ENCODE peak calls at places on chromosomes 4 and X, in five cellular contexts. N is endothelial cell, V is kidney epithelial cell, G is astrocyte of the spinal cord, B is upper lobe of right lung. M is an unnamed sample.

GRCh38 chrX:134679644-134680043 is 21.4 kb upstream of the PLAC1 start:
- DNase-seq in G (no peak), V (no peak), N (no peak), B (no peak), M (no peak)

GRCh38 chr4:185838104-185838452 is 26.1 kb upstream of the SORBS2 start:
- DNase-seq in G (no peak), V (no peak), N (no peak), B (no peak), M (no peak)

GRCh38 chr4:128859887-128860774 is 50.6 kb downstream of the JADE1 start:
- DNase-seq in G (peak), B (no peak), V (no peak), N (no peak), M (no peak)

GRCh38 chr4:112213850-112214249 is 17.7 kb upstream of the AP1AR start:
- DNase-seq in G (peak), B (no peak), V (no peak), N (no peak), M (no peak)

GRCh38 chr4:13088726-13089658 is 395.1 kb downstream of the RAB28 start:
- DNase-seq in N (no peak), V (no peak), G (peak), B (no peak), M (no peak)

GRCh38 chr4:56448301-56448700 is 12.2 kb downstream of the PAICS start:
- DNase-seq in V (no peak), N (no peak), G (no peak), B (no peak), M (no peak)

GRCh38 chr4:97774347-97774989 is 368.8 kb downstream of the STPG2 start:
- DNase-seq in V (no peak), B (no peak), N (no peak), G (no peak), M (no peak)

GRCh38 chr4:183190900-183191527 is 92.0 kb downstream of the WWC2 start:
- DNase-seq in G (no peak), B (no peak), V (no peak), N (no peak), M (no peak)

GRCh38 chr4:1403591-1404572 is 2.4 kb downstream of the NKX1-1 start:
- DNase-seq in B (peak), N (no peak), V (no peak), G (no peak), M (peak)

GRCh38 chrX:51461053-51462050 is 35.0 kb downstream of the NUDT11 start:
- DNase-seq in N (no peak), V (no peak), G (peak), B (no peak), M (no peak)

GRCh38 chr4:44861756-44862155 is 135.4 kb upstream of the GNPDA2 start:
- DNase-seq in B (no peak), G (no peak), N (no peak), V (no peak), M (no peak)

GRCh38 chr4:111633663-111634266 is 511.5 kb upstream of the FAM241A start:
- DNase-seq in G (no peak), B (no peak), V (no peak), N (no peak), M (no peak)

GRCh38 chrX:20527458-20528099 is 260.9 kb upstream of the RPS6KA3 start:
- DNase-seq in V (no peak), B (no peak), G (peak), N (no peak), M (no peak)

GRCh38 chr4:153418114-153418513 is 48.0 kb upstream of the TMEM131L start:
- DNase-seq in B (no peak), N (no peak), V (no peak), G (no peak), M (no peak)

GRCh38 chr4:60648774-60649173 is 551.4 kb upstream of the ADGRL3 start:
- DNase-seq in V (no peak), N (no peak), G (no peak), B (no peak), M (no peak)

GRCh38 chr4:106142616-106143015 is 173.4 kb downstream of the TBCK start:
- DNase-seq in B (no peak), N (no peak), V (no peak), G (no peak), M (no peak)

GRCh38 chrX:104253567-104254441 is 929 bp downstream of the ESX1 start:
- DNase-seq in B (no peak), G (no peak), N (peak), V (no peak), M (no peak)

GRCh38 chrX:48794340-48794920 is 7.4 kb upstream of the HDAC6 start:
- DNase-seq in V (no peak), N (no peak), B (no peak), G (no peak), M (no peak)

GRCh38 chrX:10098235-10098819 is 58.4 kb upstream of the CLCN4 start:
- DNase-seq in N (no peak), B (no peak), V (no peak), G (no peak), M (no peak)

GRCh38 chr4:8504279-8505007 is 63.9 kb downstream of the TRMT44 start:
- DNase-seq in N (no peak), B (no peak), G (no peak), V (no peak), M (no peak)
- TF ChIP-seq CTCF in N (no peak), B (no peak), G (no peak), V (no peak), M (no peak)

GRCh38 chr4:74374561-74375327 is 9.8 kb downstream of the EREG start:
- DNase-seq in B (peak), G (peak), V (peak), N (no peak), M (no peak)

GRCh38 chr4:74374128-74374527 is 9.2 kb downstream of the EREG start:
- DNase-seq in V (no peak), N (no peak), B (no peak), G (no peak), M (no peak)

GRCh38 chr4:74367656-74368055 is 2.7 kb downstream of the EREG start:
- DNase-seq in N (no peak), B (no peak), V (no peak), G (no peak), M (no peak)

GRCh38 chr4:74369860-74370259 is 4.9 kb downstream of the EREG start:
- DNase-seq in N (no peak), V (no peak), G (no peak), B (no peak), M (no peak)

DNA sequence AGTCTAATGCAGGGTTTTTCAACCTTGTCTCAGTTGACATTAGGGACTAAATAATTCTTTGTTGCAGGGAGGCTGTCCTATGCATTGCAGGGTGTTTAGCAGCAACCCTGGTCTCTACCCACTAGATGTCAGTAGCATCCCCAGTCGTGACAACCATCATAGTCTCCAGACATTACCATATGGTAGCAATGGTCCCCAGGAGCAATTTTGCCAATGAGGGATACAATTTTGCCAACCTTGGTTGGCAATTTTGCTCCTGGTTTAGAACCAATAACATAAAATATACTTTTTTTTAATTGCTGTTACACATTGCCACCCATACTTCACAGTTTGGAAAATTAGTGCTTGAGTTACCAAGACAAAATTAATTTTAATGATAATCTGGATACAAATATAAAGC is 6.0 kb downstream of the EREG start:
- DNase-seq in V (no peak), G (peak), N (peak), B (no peak), M (peak)
- TF ChIP-seq CTCF in V (peak), G (peak), N (peak), B (peak), M (peak)

GRCh38 chr4:25903905-25904747 is 9.9 kb upstream of the SMIM20 start:
- DNase-seq in V (no peak), B (no peak), G (no peak), N (no peak), M (no peak)

GRCh38 chr4:25900901-25901500 is 13.0 kb upstream of the SMIM20 start:
- DNase-seq in G (no peak), V (no peak), B (no peak), N (no peak), M (no peak)

GRCh38 chr4:25896782-25897539 is 17.1 kb upstream of the SMIM20 start:
- DNase-seq in N (no peak), G (no peak), V (no peak), B (no peak), M (no peak)

GRCh38 chr4:25904748-25905082 is 9.3 kb upstream of the SMIM20 start:
- DNase-seq in V (no peak), G (no peak), B (no peak), N (no peak), M (no peak)

GRCh38 chr4:25900310-25900709 is 13.7 kb upstream of the SMIM20 start:
- DNase-seq in N (no peak), V (no peak), B (no peak), G (no peak), M (no peak)
- TF ChIP-seq CTCF in N (no peak), V (no peak), B (no peak), G (no peak), M (no peak)

GRCh38 chrX:23783569-23784486 is 855 bp downstream of the SAT1 start:
- DNase-seq in V (no peak), B (no peak), N (no peak), G (peak), M (no peak)

GRCh38 chrX:23776363-23776762 is 6.6 kb upstream of the SAT1 start:
- DNase-seq in G (no peak), N (no peak), B (no peak), V (no peak), M (no peak)

GRCh38 chrX:23782455-23782854 is 518 bp upstream of the SAT1 start:
- DNase-seq in G (no peak), B (no peak), V (no peak), N (no peak), M (no peak)

GRCh38 chrX:23782863-23783568 is at the start of gene SAT1:
- DNase-seq in V (no peak), N (peak), B (peak), G (peak), M (peak)

DNA sequence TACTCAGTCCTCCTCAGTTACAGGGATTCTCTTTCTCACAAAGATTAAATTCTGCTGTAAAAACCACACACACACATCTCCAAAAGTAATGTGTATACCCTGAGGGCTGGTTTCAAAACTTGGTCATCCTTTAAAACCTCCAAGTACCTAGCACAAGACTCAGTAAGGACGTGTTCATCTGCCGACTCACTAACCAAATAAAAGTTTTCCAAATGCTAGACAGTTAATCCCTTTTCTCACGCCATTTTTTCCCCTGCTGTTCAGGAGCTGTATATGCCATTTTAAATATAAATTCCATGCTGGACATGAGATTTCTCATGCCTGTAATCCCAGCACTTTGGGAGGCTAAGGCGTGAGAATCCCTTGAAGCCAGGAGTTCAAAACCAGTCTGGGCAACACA is 3.9 kb upstream of the SAT1 start:
- DNase-seq in N (no peak), G (peak), V (no peak), B (no peak), M (no peak)
- TF ChIP-seq CTCF in N (no peak), G (no peak), V (no peak), B (no peak), M (peak)

GRCh38 chrX:111728096-111728495 is 47.1 kb downstream of the ALG13 start:
- DNase-seq in V (peak), G (peak), N (no peak), B (no peak), M (no peak)
- TF ChIP-seq CTCF in V (no peak), G (no peak), N (no peak), B (no peak), M (no peak)

GRCh38 chr4:141658316-141658715 is 21.9 kb downstream of the IL15 start:
- DNase-seq in B (no peak), N (no peak), V (no peak), G (no peak), M (no peak)

GRCh38 chr4:141656031-141656430 is 19.6 kb downstream of the IL15 start:
- DNase-seq in B (no peak), G (no peak), N (no peak), V (no peak), M (no peak)

GRCh38 chr4:141659539-141659938 is 23.2 kb downstream of the IL15 start:
- DNase-seq in B (no peak), N (no peak), V (no peak), G (no peak), M (no peak)

GRCh38 chr4:141660880-141661279 is 24.5 kb downstream of the IL15 start:
- DNase-seq in N (no peak), G (no peak), B (no peak), V (no peak), M (no peak)

DNA sequence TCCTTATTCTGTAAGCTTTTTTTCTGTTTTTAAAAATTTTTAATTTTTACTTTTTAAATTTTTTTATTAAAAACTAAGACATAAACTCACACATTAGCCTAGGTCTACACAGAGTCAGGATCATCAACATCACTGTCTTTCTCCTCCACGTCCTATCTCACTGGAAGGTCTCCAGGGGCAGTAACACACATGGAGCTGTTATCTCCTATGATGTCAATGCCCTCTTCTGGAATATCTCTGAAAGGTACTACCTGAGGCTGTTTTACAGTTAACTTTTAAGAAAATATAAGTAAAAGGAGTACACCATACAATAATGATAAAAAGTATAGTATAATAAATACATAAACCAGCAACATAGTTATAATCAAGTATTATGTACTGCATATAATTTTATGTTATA is 21.2 kb downstream of the IL15 start:
- DNase-seq in G (no peak), B (no peak), V (no peak), N (no peak), M (no peak)
- TF ChIP-seq CTCF in G (no peak), B (no peak), V (no peak), N (no peak), M (no peak)

DNA sequence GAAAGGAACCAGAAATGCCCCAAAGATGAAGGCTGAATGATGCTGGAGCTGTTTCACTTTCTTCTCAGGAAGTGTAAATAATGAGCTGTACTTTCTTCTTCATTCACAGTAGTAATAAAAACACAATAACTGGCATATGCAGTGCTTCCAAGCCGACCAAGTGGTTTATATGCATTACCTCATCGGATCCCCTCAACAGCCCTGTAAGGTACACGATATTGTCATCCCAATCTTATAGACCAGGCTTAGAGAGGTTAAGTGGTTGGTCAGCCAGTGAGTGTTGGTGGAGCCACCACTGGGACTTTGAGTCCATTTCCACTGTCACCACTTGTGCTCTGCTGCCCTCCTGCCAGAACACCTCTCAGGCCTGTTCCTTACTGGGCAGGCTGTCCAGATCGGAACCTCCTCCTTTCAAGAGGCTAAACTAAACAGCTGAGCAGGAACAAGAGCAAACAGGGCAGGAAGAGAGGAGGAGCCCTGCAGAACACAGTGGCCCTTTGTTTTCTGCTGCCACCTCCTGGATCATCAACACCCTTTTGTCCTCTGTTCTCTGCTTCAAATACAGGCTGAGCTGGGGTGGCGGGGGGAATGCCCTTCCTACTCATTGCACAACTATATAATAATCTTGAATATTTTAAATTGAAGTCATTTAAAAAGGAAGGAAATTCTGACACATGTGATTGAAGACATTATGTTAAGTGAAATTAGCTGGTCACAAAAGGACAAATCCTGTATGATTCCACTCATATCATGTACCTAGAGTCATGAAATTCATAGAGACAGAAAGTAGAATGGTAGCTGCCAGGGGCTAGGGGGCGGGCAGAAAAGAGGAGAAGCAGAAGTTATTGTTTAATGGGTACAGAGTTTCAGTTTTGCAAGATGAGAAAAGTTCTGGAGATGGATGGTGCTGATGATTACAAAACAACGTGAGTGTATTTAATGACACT is 112.5 kb upstream of the ATP6AP2 start:
- DNase-seq in B (peak), V (peak), G (peak), N (no peak), M (no peak)
- TF ChIP-seq CTCF in B (peak), V (peak), G (peak), N (no peak), M (peak)

GRCh38 chrX:142089193-142089592 is 115.9 kb downstream of the MAGEC2 start:
- DNase-seq in V (no peak), G (peak), B (no peak), N (no peak), M (no peak)
- TF ChIP-seq CTCF in V (peak), G (peak), B (peak), N (no peak), M (peak)

GRCh38 chr4:122890142-122890769 is 32.1 kb downstream of the NUDT6 start:
- DNase-seq in V (no peak), B (no peak), G (no peak), N (no peak), M (no peak)

GRCh38 chr4:122898370-122899150 is 23.8 kb downstream of the NUDT6 start:
- DNase-seq in G (peak), N (no peak), V (peak), B (no peak), M (no peak)

GRCh38 chr4:122895336-122895995 is 26.9 kb downstream of the NUDT6 start:
- DNase-seq in G (no peak), V (no peak), N (no peak), B (no peak), M (no peak)

GRCh38 chr4:122896270-122896669 is 26.1 kb downstream of the NUDT6 start:
- DNase-seq in B (no peak), G (no peak), N (no peak), V (no peak), M (no peak)

DNA sequence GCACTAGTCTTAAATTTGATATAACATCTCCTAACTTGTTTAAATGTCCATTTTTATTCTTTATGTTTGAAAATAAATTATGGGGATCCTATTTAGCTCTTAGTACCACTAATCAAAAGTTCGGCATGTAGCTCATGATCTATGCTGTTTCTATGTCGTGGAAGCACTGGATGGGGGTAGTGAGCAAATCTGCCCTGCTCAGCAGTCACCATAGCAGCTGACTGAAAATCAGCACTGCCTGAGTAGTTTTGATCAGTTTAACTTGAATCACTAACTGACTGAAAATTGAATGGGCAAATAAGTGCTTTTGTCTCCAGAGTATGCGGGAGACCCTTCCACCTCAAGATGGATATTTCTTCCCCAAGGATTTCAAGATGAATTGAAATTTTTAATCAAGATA is 27.6 kb downstream of the NUDT6 start:
- DNase-seq in V (peak), N (no peak), B (no peak), G (no peak), M (no peak)
- TF ChIP-seq CTCF in V (no peak), N (no peak), B (no peak), G (no peak), M (no peak)

DNA sequence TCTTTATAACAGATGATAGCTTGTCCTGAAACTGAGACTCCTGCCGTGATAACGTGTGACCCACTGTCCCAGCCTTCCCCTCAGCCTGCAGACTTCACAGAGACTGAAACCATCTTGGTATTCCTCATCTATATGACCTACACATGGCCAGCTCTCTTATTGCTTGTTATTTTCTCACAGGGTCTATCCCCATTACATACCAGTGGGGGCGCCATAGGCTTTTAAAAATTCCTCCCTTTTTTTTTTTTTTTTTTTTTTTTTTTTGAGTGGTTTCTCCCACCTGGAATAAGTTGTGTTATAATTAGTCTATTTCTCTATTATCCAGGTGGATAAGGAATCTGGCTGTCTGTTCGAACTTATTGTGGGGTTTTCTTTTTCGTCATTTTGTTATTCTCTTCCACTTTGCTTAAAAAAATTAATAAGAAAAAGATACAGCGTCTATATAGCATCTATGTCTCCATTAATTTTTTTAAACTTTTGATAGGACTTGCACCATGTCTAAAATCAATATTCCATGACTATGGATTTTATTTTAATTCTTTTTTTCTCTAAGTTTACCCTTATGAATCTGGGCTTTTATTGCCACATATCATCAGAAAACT is 47.2 kb downstream of the GYG2 start:
- DNase-seq in B (no peak), G (peak), N (no peak), V (no peak), M (no peak)
- TF ChIP-seq CTCF in B (peak), G (peak), N (peak), V (peak), M (peak)